ENCODE peak calls at places on chromosomes 7 and 10, in five cellular contexts. H is H1, G is K562, N is GM12878, D is HepG2. K is an unnamed sample. For H3K4me1, the result is how much of the 10 kb centered on the place peaks cover.

GRCh38 chr7:76514926-76515325 is 4.6 kb downstream of the UPK3B start:
- DNase-seq in H (no peak), G (no peak), N (no peak), D (no peak), K (peak)

GRCh38 chr7:98872328-98872924 is 2.6 kb upstream of the TMEM130 start:
- DNase-seq in H (no peak), G (peak), N (no peak), D (peak), K (peak)

GRCh38 chr7:21542891-21543527 is at the start of gene DNAH11:
- DNase-seq in H (peak), G (peak), N (no peak), D (no peak), K (peak)

GRCh38 chr7:151302531-151302930 is 39.1 kb upstream of the NUB1 start:
- DNase-seq in H (no peak), G (no peak), N (no peak), D (no peak), K (no peak)

GRCh38 chr7:2954433-2954853 is 89.2 kb downstream of the CARD11 start:
- DNase-seq in H (no peak), G (no peak), N (no peak), D (no peak), K (no peak)

GRCh38 chr7:52936750-52937149 is 98.7 kb upstream of the POM121L12 start:
- DNase-seq in H (no peak), G (no peak), N (no peak), D (no peak), K (no peak)

GRCh38 chr7:5831196-5831595 is 49.4 kb upstream of the OCM start:
- DNase-seq in H (no peak), G (peak), N (no peak), D (no peak), K (peak)

GRCh38 chr10:119118231-119118630 is 14.3 kb downstream of the DENND10 start:
- DNase-seq in H (no peak), G (no peak), N (no peak), D (no peak), K (no peak)

GRCh38 chr7:129698516-129699418 is 87.2 kb downstream of the NRF1 start:
- DNase-seq in H (no peak), G (no peak), N (no peak), D (no peak), K (peak)

GRCh38 chr10:113326160-113327111 is 226.4 kb upstream of the HABP2 start:
- DNase-seq in H (peak), G (peak), N (peak), D (peak), K (peak)

GRCh38 chr10:22894714-22895113 is 33.1 kb upstream of the ARMC3 start:
- DNase-seq in H (no peak), G (peak), N (no peak), D (no peak), K (no peak)

GRCh38 chr7:107076781-107077698 is 32.5 kb downstream of the PRKAR2B start:
- DNase-seq in H (no peak), G (peak), N (no peak), D (no peak), K (no peak)

GRCh38 chr10:49298666-49298989 is 342 bp upstream of the C10orf71 start:
- DNase-seq in H (no peak), G (peak), N (no peak), D (no peak), K (peak)

GRCh38 chr7:148924011-148924410 is 39.9 kb upstream of the EZH2 start:
- DNase-seq in H (no peak), G (no peak), N (no peak), D (no peak), K (no peak)

GRCh38 chr10:36473122-36473521 is 652.3 kb upstream of the ANKRD30A start:
- DNase-seq in H (no peak), G (no peak), N (no peak), D (no peak), K (no peak)

GRCh38 chr7:105267244-105267643 is 121.5 kb downstream of the SRPK2 start:
- DNase-seq in H (no peak), G (no peak), N (no peak), D (no peak), K (no peak)

GRCh38 chr7:111088328-111088727 is 2.6 kb upstream of the LRRN3 start:
- DNase-seq in H (no peak), G (no peak), N (no peak), D (no peak), K (no peak)

GRCh38 chr7:85286449-85286848 is 99.6 kb upstream of the SEMA3D start:
- DNase-seq in H (no peak), G (no peak), N (no peak), D (no peak), K (no peak)

GRCh38 chr10:21747809-21748208 is 213.8 kb downstream of the MLLT10 start:
- DNase-seq in H (no peak), G (no peak), N (no peak), D (no peak), K (no peak)

GRCh38 chr10:33293531-33294170 is 40.8 kb downstream of the NRP1 start:
- DNase-seq in H (no peak), G (no peak), N (no peak), D (no peak), K (no peak)

GRCh38 chr7:19290066-19290465 is 144.8 kb upstream of the FERD3L start:
- DNase-seq in H (no peak), G (no peak), N (no peak), D (no peak), K (no peak)

GRCh38 chr7:71414490-71414889 is 282.5 kb downstream of the GALNT17 start:
- DNase-seq in H (no peak), G (no peak), N (no peak), D (no peak), K (no peak)

GRCh38 chr10:61663466-61663865 is 737 bp downstream of the CABCOCO1 start:
- DNase-seq in H (no peak), G (no peak), N (no peak), D (no peak), K (no peak)

GRCh38 chr10:103800789-103801540 is 54.4 kb downstream of the SH3PXD2A start:
- DNase-seq in H (no peak), G (no peak), N (peak), D (peak), K (no peak)

GRCh38 chr10:102240467-102241036 is 760 bp downstream of the PITX3 start:
- DNase-seq in H (no peak), G (no peak), N (no peak), D (no peak), K (peak)

GRCh38 chr10:102241037-102241443 is 272 bp downstream of the PITX3 start:
- DNase-seq in H (no peak), G (no peak), N (no peak), D (no peak), K (no peak)

GRCh38 chr10:102242118-102242485 is 790 bp upstream of the PITX3 start:
- DNase-seq in H (no peak), G (no peak), N (no peak), D (no peak), K (peak)

GRCh38 chr10:102243304-102243703 is 2.0 kb upstream of the PITX3 start:
- DNase-seq in H (no peak), G (no peak), N (no peak), D (peak), K (no peak)

GRCh38 chr10:102241444-102242117 is at the start of gene PITX3:
- DNase-seq in H (peak), G (peak), N (no peak), D (peak), K (peak)
- H3K4me1 ChIP-seq in H (under half), G (under half), N (under half), D (under half), K (under half)

DNA sequence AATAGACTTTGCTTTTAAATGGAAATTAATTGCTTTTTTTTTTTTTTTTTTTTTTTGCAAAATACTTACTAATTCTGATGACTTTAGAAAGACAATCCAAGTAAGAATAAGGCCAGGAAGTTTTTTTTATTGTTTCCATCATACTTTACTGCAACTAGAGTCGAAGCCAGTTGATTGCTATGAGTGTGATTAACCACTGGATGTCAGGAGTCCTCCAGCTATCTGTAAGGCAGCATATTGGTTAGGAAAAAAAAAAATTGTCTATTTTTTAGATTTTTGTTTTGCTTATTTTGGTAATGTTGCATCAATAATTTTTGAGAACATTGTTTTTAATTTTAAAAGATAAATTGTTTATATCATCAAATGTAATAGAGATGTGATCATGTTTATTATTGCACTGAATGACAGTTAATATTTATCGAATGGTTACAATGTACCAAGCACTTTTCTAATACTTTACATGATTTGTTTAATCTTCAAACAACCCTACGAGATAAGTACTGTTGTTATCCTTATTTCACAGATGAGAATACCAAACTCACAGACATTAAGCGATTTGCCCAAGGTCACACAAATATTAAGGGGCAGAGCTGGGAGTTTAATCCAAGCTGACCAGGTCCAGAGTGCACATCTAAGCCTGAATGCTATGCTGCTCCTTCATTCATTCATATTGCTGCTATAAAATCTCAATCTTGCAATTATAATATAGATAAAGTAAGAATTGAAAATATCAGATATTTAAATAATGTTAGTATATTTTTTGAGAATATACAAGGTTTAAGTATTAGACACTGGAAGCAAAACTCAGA is 19.9 kb upstream of the LMOD2 start:
- DNase-seq in H (no peak), G (peak), N (no peak), D (peak), K (peak)
- TF ChIP-seq CREB1 in H (no peak), G (no peak), N (no peak), D (no peak), K (no peak)

DNA sequence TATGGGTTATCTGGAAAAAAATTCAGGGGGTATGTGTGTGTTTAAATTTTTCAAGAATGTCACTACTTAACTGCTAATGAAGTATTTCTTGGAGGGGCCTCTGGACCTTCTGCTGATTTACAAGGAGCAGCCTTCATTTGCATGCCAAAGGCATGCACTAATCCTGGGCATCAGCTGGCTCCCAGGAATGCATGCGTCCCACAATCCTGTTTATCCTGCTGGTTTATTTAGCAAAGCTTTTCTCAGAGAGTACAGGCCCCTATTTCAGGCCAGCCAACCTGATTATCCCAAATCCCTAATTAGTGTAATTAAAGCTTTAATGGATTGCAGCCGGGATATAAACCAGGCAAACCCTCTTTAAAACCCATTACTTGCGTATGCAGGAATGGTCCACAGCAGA is 170.4 kb downstream of the TAX1BP1 start:
- DNase-seq in H (peak), G (no peak), N (no peak), D (no peak), K (peak)
- H3K4me1 ChIP-seq in H (under half), G (under half), N (under half), D (under half), K (half or more)

DNA sequence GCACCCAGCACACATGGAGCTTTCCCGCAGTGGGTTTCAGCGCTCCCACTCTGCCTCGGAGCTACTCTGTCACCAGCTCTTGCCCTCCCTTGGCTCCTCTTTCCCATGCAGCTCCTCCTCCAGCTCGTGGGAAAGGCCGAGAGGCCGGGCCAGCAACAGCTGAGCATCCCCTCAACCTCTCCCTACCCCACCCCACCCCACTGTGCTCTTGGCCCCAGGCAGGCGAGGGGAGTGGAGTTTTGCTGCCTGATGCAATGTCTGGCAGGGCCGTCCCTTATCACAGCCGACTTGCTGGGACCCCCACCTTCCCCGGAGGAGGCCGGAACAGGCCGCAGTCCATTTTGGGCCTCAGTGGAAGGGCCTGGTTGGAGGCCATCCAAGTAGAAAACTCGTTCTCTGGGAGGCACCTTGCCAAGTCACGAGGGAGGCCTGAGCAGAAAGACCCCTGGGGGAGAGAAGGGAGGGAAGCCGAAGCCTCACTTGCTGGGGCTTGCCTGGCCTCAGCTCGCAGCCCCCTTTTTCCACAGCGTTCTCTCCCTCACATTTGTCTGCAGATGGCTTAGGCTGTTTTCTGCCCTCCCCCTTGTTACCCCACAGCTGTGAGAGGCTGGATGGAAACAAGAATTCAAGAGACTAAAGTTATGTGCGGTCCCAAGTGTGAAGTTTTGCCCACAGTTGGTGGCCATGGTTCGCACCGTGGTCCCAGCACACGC is 35.3 kb downstream of the CHST3 start:
- DNase-seq in H (no peak), G (no peak), N (no peak), D (no peak), K (peak)
- TF ChIP-seq CREB1 in H (no peak), G (no peak), N (no peak), D (no peak), K (no peak)

DNA sequence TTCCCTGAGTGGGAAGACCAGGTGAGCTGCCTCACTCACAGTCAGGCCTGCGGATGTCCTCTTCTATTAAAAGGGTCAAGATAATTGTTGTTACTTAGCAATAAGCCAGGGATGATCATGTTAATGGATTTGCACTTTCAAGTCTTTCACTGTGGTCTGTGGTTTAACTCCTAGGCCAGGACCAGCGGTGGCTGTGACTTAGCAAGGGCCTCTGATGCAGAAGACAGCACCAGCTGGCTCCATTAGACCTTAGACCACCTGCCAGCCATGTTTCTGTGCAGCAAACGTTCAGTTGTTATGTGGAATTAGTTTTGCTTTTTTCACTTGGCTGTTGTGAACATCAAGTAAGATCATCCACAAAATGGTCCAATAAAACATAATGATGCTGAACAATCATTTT is 537.3 kb downstream of the TNS3 start:
- DNase-seq in H (no peak), G (no peak), N (no peak), D (no peak), K (no peak)
- H3K4me1 ChIP-seq in H (under half), G (under half), N (under half), D (under half), K (under half)

GRCh38 chr7:94392391-94392782 is 2.3 kb upstream of the COL1A2 start:
- DNase-seq in H (no peak), G (no peak), N (no peak), D (no peak), K (no peak)

GRCh38 chr7:94393251-94393758 is 1.4 kb upstream of the COL1A2 start:
- DNase-seq in H (no peak), G (no peak), N (no peak), D (no peak), K (peak)

GRCh38 chr7:94389381-94389780 is 5.3 kb upstream of the COL1A2 start:
- DNase-seq in H (no peak), G (no peak), N (no peak), D (no peak), K (no peak)

GRCh38 chr7:94394058-94394398 is 667 bp upstream of the COL1A2 start:
- DNase-seq in H (no peak), G (no peak), N (no peak), D (no peak), K (no peak)

DNA sequence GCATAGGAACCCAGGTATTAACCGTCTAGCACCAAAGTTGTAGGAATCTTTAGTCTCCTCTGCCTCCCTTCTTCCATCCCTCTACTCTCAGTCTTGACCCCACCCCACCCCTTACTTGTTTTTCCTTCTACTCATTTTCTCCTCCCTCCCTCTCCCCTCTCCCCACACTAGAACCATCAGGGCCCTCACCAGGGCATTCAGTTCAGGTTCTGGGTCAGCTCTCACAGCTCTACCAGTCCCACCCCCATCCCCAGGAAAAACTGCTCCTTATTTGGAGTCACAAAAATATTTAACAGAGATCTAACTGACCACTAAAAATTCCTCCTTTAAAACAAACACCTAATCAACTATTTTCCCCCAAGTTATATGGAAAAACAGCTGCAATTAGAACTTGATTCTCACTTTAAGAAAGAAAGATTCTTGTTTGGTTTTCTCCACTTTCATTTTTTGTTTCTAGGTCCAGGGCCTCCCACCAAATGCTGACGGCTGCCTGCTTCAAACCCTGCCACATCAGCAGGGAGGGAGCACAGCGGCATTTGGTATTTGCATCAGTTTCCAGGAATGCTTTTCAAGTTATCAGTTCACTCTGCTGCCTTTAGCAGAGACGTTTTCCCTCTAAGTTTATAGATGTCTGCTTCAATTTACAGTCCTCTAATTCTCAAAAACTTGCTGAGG is 2.8 kb upstream of the COL1A2 start:
- DNase-seq in H (no peak), G (no peak), N (no peak), D (no peak), K (peak)
- TF ChIP-seq CREB1 in H (no peak), G (no peak), N (no peak), D (no peak), K (no peak)

DNA sequence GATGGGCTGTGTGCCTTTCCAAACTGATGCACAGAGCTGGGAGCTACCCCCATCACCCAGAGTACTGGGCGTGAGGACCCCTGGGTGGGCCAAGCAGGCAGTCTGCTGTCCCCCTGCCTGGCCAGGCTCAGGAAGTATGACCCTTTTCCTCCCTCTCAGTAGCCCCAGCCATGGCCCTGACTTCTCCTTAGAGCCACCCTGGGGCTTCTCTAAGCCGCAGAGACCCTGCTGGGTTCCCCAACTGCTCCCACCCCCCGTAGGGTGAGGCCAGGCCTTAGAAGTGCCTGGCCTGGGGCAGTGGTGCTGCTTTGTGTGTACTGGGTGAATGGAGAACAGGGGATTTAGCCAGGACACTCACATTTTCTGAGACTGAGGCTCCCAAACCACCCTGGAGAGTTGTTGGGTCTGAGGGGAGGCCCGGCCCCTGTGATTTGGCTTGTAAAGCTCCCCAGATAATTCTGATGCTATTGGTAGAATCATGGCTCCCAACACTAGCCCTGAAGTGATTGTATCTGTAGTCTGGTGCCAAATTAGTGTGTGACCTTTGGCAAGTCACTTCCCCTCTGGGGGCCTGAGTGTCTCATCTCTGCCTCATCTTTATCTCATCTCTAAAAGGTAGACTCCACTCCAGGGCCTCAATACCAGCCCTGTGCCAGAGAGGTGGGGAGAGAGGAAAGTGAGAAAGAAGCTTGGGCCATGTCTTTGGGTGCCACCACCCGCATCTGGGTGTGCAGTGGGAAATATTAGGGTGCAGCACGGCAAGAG is 99.7 kb upstream of the PPIF start:
- DNase-seq in H (no peak), G (no peak), N (no peak), D (no peak), K (no peak)
- H3K4me1 ChIP-seq in H (under half), G (under half), N (half or more), D (under half), K (under half)

K was measured in GM23338.